ENCODE peak calls at places on chromosomes 12 and 14, in ten cellular contexts. X is fibroblast of the aortic adventitia; E is SK-MEL-5; M is SW480; D is upper lobe of right lung; W is EL; N is CD4-positive, CD25-positive, alpha-beta regulatory T cell; C is MCF 10A; R is WERI-Rb-1; Z is mucosa of descending colon. O is an unnamed sample.

GRCh38 chr14:90429764-90430163 is 32.9 kb downstream of the CALM1 start:
- DNase-seq in E (no peak), D (no peak), X (no peak), C (no peak), R (no peak), W (no peak), M (no peak), N (no peak), Z (no peak), O (no peak)

GRCh38 chr12:58764100-58764953 is 156.0 kb downstream of the LRIG3 start:
- DNase-seq in Z (no peak), R (no peak), W (peak), M (no peak), C (no peak), N (no peak), D (no peak), X (no peak), E (no peak), O (no peak)

GRCh38 chr14:69101331-69101826 is 51.5 kb downstream of the DCAF5 start:
- DNase-seq in W (peak), Z (no peak), C (peak), X (peak), N (peak), R (no peak), E (peak), D (no peak), M (peak), O (peak)

GRCh38 chr12:116545936-116546335 is 13.2 kb upstream of the MAP1LC3B2 start:
- DNase-seq in C (no peak), W (no peak), R (no peak), M (no peak), E (no peak), X (no peak), Z (no peak), N (no peak), D (no peak), O (no peak)

GRCh38 chr12:31118831-31119530 is 45.3 kb downstream of the DDX11 start:
- DNase-seq in C (no peak), Z (peak), R (peak), N (peak), D (no peak), M (peak), W (peak), E (peak), X (no peak), O (peak)

GRCh38 chr12:25322918-25323773 is 72.4 kb upstream of the KRAS start:
- DNase-seq in E (no peak), D (no peak), C (peak), Z (no peak), R (no peak), W (peak), M (peak), N (no peak), X (peak), O (peak)

GRCh38 chr12:51922762-51923505 is 15.6 kb downstream of the ACVRL1 start:
- DNase-seq in C (peak), D (no peak), W (peak), R (no peak), E (no peak), M (no peak), N (no peak), X (peak), Z (peak), O (no peak)

GRCh38 chr12:31000751-31001150 is 72.9 kb upstream of the DDX11 start:
- DNase-seq in C (peak), W (peak), X (no peak), R (no peak), Z (no peak), E (no peak), M (peak), D (peak), N (no peak), O (peak)

GRCh38 chr12:51908876-51909592 is 1.7 kb downstream of the ACVRL1 start:
- DNase-seq in C (no peak), W (no peak), N (no peak), D (no peak), X (no peak), Z (no peak), E (no peak), M (no peak), R (no peak), O (no peak)

GRCh38 chr12:116687888-116688287 is 50.0 kb downstream of the SPRING1 start:
- DNase-seq in Z (peak), M (peak), W (peak), C (peak), R (peak), E (peak), D (no peak), N (no peak), X (no peak), O (peak)

GRCh38 chr12:19431407-19432308 is 7.6 kb upstream of the AEBP2 start:
- DNase-seq in R (peak), Z (no peak), D (no peak), E (no peak), X (peak), W (peak), M (no peak), N (no peak), C (peak), O (no peak)

GRCh38 chr14:65102441-65103149 is at the start of gene MAX:
- DNase-seq in N (peak), Z (peak), E (peak), R (peak), C (peak), X (peak), D (peak), W (peak), M (peak), O (peak)

GRCh38 chr14:103056322-103057027 is 874 bp downstream of the CDC42BPB start:
- DNase-seq in Z (peak), C (peak), R (peak), N (no peak), X (peak), D (peak), M (peak), E (peak), W (peak), O (peak)

GRCh38 chr14:104941508-104942365 is 17.1 kb downstream of the PLD4 start:
- DNase-seq in E (no peak), N (no peak), Z (peak), C (no peak), X (no peak), D (peak), M (no peak), R (peak), W (no peak), O (no peak)

O was measured in Daoy.